ENCODE peak calls at places on chromosomes 16 and 17, in five cellular contexts. I is HTR-8/SVneo; O is germinal center; T is activated gamma-delta T cell treated with anti-CD3 and anti-CD28 coated beads, Interleukin-2, amount 50 U/mL, for 16 hours; V is NCI-H1105. F is an unnamed sample.

GRCh38 chr16:67967183-67967955 is 1.1 kb downstream of the SLC12A4 start:
- DNase-seq in I (no peak), V (no peak), O (peak), T (no peak), F (no peak)

GRCh38 chr16:86768999-86769398 is 190.7 kb downstream of the FOXL1 start:
- DNase-seq in I (no peak), T (no peak), O (no peak), V (no peak), F (no peak)

GRCh38 chr17:79589669-79590270 is 21.1 kb downstream of the RBFOX3 start:
- DNase-seq in I (no peak), V (no peak), T (no peak), O (no peak), F (no peak)

GRCh38 chr17:34275881-34276280 is 5.9 kb downstream of the CCL7 start:
- DNase-seq in T (no peak), V (no peak), I (no peak), O (no peak), F (peak)

GRCh38 chr17:41748275-41748674 is 13.8 kb upstream of the HAP1 start:
- DNase-seq in O (no peak), I (no peak), T (no peak), V (no peak), F (no peak)

GRCh38 chr17:31494259-31495048 is 103.0 kb downstream of the RAB11FIP4 start:
- DNase-seq in I (no peak), O (peak), V (no peak), T (peak), F (no peak)

GRCh38 chr17:67628580-67629013 is 89.1 kb upstream of the NOL11 start:
- DNase-seq in V (no peak), T (no peak), I (peak), O (peak), F (no peak)

GRCh38 chr17:1241904-1242303 is 28.3 kb upstream of the BHLHA9 start:
- DNase-seq in O (no peak), I (no peak), V (peak), T (no peak), F (no peak)

GRCh38 chr17:3710951-3711383 is 12.7 kb upstream of the HASPIN start:
- DNase-seq in V (no peak), O (peak), I (peak), T (peak), F (no peak)

GRCh38 chr16:22728167-22728836 is 85.7 kb upstream of the HS3ST2 start:
- DNase-seq in V (no peak), I (no peak), O (no peak), T (no peak), F (no peak)

GRCh38 chr16:73432794-73433455 is 385.0 kb upstream of the ZFHX3 start:
- DNase-seq in O (no peak), V (no peak), I (no peak), T (no peak), F (no peak)

GRCh38 chr16:31350275-31351005 is 4.5 kb upstream of the ITGAX start:
- DNase-seq in O (no peak), I (no peak), V (no peak), T (no peak), F (no peak)

F was measured in epithelial cell of prostate.